ENCODE peak calls at places on chromosome 11, in five cellular contexts. One of them, this sample, is unnamed.

GRCh38 chr11:22449441-22449840 is 111.3 kb downstream of the SLC17A6 start:
- DNase-seq in H1: no peak
- DNase-seq in NT2/D1: no peak
- DNase-seq in HEK293T: no peak
- DNase-seq in HepG2: no peak
- DNase-seq in this sample: no peak

GRCh38 chr11:76885390-76886097 is 24.8 kb downstream of the ACER3 start:
- DNase-seq in H1: no peak
- DNase-seq in HEK293T: no peak
- DNase-seq in NT2/D1: no peak
- DNase-seq in HepG2: no peak
- DNase-seq in this sample: no peak

GRCh38 chr11:68375337-68375736 is 62.9 kb downstream of the LRP5 start:
- DNase-seq in HepG2: no peak
- DNase-seq in HEK293T: no peak
- DNase-seq in NT2/D1: no peak
- DNase-seq in H1: no peak
- DNase-seq in this sample: no peak

GRCh38 chr11:14342906-14343305 is 16.1 kb downstream of the RRAS2 start:
- DNase-seq in NT2/D1: no peak
- DNase-seq in H1: no peak
- DNase-seq in HEK293T: no peak
- DNase-seq in HepG2: no peak
- DNase-seq in this sample: no peak

GRCh38 chr11:14567064-14567651 is 47.0 kb upstream of the PSMA1 start:
- DNase-seq in HepG2: no peak
- DNase-seq in NT2/D1: no peak
- DNase-seq in H1: no peak
- DNase-seq in HEK293T: no peak
- DNase-seq in this sample: no peak

GRCh38 chr11:65780770-65781151 is at the start of gene AP5B1:
- DNase-seq in HEK293T: peak
- DNase-seq in HepG2: peak
- DNase-seq in H1: no peak
- DNase-seq in NT2/D1: no peak
- DNase-seq in this sample: no peak

GRCh38 chr11:100925935-100926334 is 203.7 kb downstream of the PGR start:
- DNase-seq in HepG2: no peak
- DNase-seq in NT2/D1: no peak
- DNase-seq in H1: no peak
- DNase-seq in HEK293T: no peak
- DNase-seq in this sample: peak

GRCh38 chr11:100827934-100828661 is 141.0 kb downstream of the ARHGAP42 start:
- DNase-seq in NT2/D1: peak
- DNase-seq in HepG2: peak
- DNase-seq in H1: no peak
- DNase-seq in HEK293T: peak
- DNase-seq in this sample: peak

GRCh38 chr11:68792400-68792955 is 41.2 kb upstream of the TESMIN start:
- DNase-seq in H1: no peak
- DNase-seq in HepG2: no peak
- DNase-seq in HEK293T: no peak
- DNase-seq in NT2/D1: no peak
- DNase-seq in this sample: no peak

GRCh38 chr11:122440783-122441701 is 214.5 kb upstream of the UBASH3B start:
- DNase-seq in HEK293T: no peak
- DNase-seq in H1: no peak
- DNase-seq in HepG2: no peak
- DNase-seq in NT2/D1: peak
- DNase-seq in this sample: no peak

GRCh38 chr11:68017858-68018729 is 8.0 kb downstream of the ALDH3B1 start:
- DNase-seq in NT2/D1: no peak
- DNase-seq in H1: no peak
- DNase-seq in HepG2: no peak
- DNase-seq in HEK293T: no peak
- DNase-seq in this sample: no peak

GRCh38 chr11:27347949-27348879 is 14.8 kb downstream of the CCDC34 start:
- DNase-seq in NT2/D1: peak
- DNase-seq in H1: no peak
- DNase-seq in HEK293T: peak
- DNase-seq in HepG2: no peak
- DNase-seq in this sample: no peak

GRCh38 chr11:11297578-11297977 is 55.5 kb downstream of the CSNK2A3 start:
- DNase-seq in H1: no peak
- DNase-seq in HepG2: no peak
- DNase-seq in NT2/D1: no peak
- DNase-seq in HEK293T: no peak
- DNase-seq in this sample: no peak

GRCh38 chr11:123143921-123144320 is 51.1 kb downstream of the CLMP start:
- DNase-seq in H1: no peak
- DNase-seq in HEK293T: no peak
- DNase-seq in NT2/D1: no peak
- DNase-seq in HepG2: no peak
- DNase-seq in this sample: no peak

GRCh38 chr11:75425422-75425821 is 7.6 kb downstream of the KLHL35 start:
- DNase-seq in NT2/D1: no peak
- DNase-seq in H1: no peak
- DNase-seq in HepG2: no peak
- DNase-seq in HEK293T: peak
- DNase-seq in this sample: no peak

GRCh38 chr11:35236667-35237003 is 97.7 kb downstream of the CD44 start:
- DNase-seq in HepG2: no peak
- DNase-seq in H1: no peak
- DNase-seq in HEK293T: no peak
- DNase-seq in NT2/D1: no peak
- DNase-seq in this sample: no peak

GRCh38 chr11:13883042-13883441 is 79.5 kb upstream of the SPON1 start:
- DNase-seq in HEK293T: no peak
- DNase-seq in NT2/D1: no peak
- DNase-seq in HepG2: no peak
- DNase-seq in H1: no peak
- DNase-seq in this sample: no peak

GRCh38 chr11:133570376-133570775 is 38.1 kb upstream of the OPCML start:
- DNase-seq in H1: no peak
- DNase-seq in HepG2: no peak
- DNase-seq in HEK293T: no peak
- DNase-seq in NT2/D1: no peak
- DNase-seq in this sample: no peak

GRCh38 chr11:38543311-38543710 is 1945.3 kb upstream of the RAG2 start:
- DNase-seq in HepG2: no peak
- DNase-seq in NT2/D1: no peak
- DNase-seq in H1: no peak
- DNase-seq in HEK293T: no peak
- DNase-seq in this sample: no peak

GRCh38 chr11:117928818-117929567 is at the start of gene TMPRSS13:
- DNase-seq in NT2/D1: no peak
- DNase-seq in HEK293T: no peak
- DNase-seq in HepG2: no peak
- DNase-seq in H1: no peak
- DNase-seq in this sample: no peak

DNA sequence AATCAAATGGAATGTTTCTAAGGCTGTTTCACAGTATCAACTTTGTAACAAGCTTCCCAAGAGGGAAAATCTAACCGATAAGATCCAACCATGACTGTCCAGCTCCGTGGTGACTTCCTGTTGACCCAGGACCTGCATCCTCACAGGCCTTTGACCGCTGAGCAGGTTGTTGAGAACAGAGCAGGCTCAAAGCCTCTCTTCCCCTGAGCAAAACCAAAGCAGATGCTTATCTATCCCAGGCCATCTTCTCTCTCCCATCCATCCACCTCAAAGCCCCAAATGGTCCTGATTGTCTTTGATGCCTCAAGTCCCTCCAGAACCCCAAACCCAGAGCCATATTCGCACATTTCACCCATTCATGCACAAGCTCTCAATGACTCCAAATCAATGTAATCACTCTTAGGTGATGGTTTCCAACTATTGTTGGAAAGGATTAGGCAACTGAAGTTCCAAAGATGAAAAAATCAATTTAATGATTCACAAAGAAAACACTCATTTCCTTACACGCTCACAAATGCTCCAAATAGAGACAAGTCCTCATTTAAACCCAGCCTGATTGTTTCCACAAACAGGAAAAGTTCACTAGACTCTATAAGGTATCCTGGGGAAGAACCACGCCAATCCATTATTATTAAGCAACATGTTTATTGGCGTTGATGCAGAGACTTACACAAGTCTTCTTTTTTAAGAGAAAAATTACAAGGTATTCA is 48.7 kb downstream of the C11orf58 start:
- DNase-seq in HEK293T: no peak
- DNase-seq in H1: no peak
- DNase-seq in HepG2: no peak
- DNase-seq in NT2/D1: no peak
- DNase-seq in this sample: no peak
- TF ChIP-seq SUZ12 in HEK293T: no peak
- TF ChIP-seq SUZ12 in H1: no peak
- TF ChIP-seq SUZ12 in HepG2: no peak
- TF ChIP-seq SUZ12 in NT2/D1: no peak
- TF ChIP-seq SUZ12 in this sample: no peak

GRCh38 chr11:102110761-102111010 is 439 bp downstream of the YAP1 start:
- DNase-seq in NT2/D1: no peak
- DNase-seq in HepG2: no peak
- DNase-seq in HEK293T: peak
- DNase-seq in H1: no peak
- DNase-seq in this sample: no peak
- TF ChIP-seq SUZ12 in NT2/D1: no peak
- TF ChIP-seq SUZ12 in HepG2: no peak
- TF ChIP-seq SUZ12 in HEK293T: no peak
- TF ChIP-seq SUZ12 in H1: no peak
- TF ChIP-seq SUZ12 in this sample: no peak

GRCh38 chr11:62786318-62787004 is 741 bp upstream of the TMEM179B start:
- DNase-seq in HepG2: peak
- DNase-seq in H1: peak
- DNase-seq in NT2/D1: peak
- DNase-seq in HEK293T: peak
- DNase-seq in this sample: no peak
- TF ChIP-seq SUZ12 in HepG2: no peak
- TF ChIP-seq SUZ12 in H1: no peak
- TF ChIP-seq SUZ12 in NT2/D1: no peak
- TF ChIP-seq SUZ12 in HEK293T: no peak
- TF ChIP-seq SUZ12 in this sample: no peak

DNA sequence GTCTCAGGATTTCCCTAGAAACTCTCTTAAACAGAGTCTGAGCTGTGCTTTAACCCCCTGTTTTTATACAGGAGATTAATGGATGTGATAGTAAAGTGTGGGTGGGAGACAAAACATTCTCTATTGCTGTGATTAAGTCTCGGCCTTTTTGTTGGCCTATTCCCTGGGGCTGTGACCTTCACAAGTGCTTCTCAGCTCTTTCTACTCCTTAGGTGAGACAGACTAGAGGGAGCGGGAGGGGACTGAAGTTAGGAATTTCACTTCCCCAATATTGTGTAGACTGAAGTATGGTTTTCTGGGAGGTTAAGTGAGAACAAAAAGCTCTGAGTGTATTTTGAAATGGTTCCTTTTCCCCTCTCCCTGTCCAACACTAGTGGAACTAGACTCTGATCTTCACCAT is 29.8 kb upstream of the OR8B8 start:
- DNase-seq in NT2/D1: no peak
- DNase-seq in H1: no peak
- DNase-seq in HepG2: no peak
- DNase-seq in HEK293T: no peak
- DNase-seq in this sample: no peak
- TF ChIP-seq SUZ12 in NT2/D1: no peak
- TF ChIP-seq SUZ12 in H1: no peak
- TF ChIP-seq SUZ12 in HepG2: no peak
- TF ChIP-seq SUZ12 in HEK293T: no peak
- TF ChIP-seq SUZ12 in this sample: no peak

DNA sequence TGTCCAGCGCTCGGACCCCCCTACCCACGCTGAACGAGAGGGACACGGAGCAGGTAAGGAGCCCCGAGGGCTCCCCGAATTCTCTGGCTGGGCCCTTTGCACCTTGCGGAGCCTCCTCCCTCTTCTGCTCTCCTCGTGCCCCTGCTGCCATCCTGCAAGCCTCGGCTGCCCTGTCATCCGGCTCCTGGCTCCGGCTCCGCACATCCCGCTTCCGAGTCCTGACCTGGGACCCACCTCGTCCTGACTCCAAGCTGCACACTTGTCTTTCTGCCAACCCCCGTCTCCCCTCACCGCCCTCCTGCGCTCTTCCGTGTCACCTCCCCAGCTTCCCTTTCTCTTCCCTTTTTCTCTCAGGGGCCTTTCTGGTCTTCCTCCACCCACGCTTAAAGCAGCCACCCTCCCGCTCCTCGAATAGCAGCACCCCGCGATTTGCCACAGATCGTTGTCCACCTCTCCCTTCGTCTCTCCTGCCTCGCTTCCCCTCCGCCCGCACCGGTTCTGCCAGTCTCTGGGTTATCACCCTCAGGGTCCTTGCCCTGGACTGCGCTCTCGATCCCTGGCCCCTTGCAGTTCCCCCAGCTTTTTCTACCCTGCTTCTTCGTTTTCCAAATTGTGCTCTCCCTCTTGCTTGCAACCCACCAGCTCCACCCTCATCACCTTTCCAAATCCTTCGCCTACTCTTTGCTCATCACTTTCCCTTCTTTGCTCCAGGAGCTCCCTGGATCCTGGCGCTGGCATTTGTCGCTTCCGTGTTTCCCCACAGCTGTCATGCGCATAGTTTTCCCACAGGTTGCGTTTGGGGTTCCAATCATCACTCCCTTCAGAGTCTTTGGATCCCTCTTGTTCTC is 822 bp downstream of the MARK2 start:
- DNase-seq in HepG2: no peak
- DNase-seq in H1: no peak
- DNase-seq in HEK293T: no peak
- DNase-seq in NT2/D1: no peak
- DNase-seq in this sample: no peak
- TF ChIP-seq SUZ12 in HepG2: no peak
- TF ChIP-seq SUZ12 in H1: no peak
- TF ChIP-seq SUZ12 in HEK293T: no peak
- TF ChIP-seq SUZ12 in NT2/D1: no peak
- TF ChIP-seq SUZ12 in this sample: no peak

GRCh38 chr11:93672280-93672679 is 10.8 kb downstream of the CEP295 start:
- DNase-seq in NT2/D1: no peak
- DNase-seq in HepG2: no peak
- DNase-seq in HEK293T: no peak
- DNase-seq in H1: no peak
- DNase-seq in this sample: no peak
- TF ChIP-seq SUZ12 in NT2/D1: no peak
- TF ChIP-seq SUZ12 in HepG2: no peak
- TF ChIP-seq SUZ12 in HEK293T: no peak
- TF ChIP-seq SUZ12 in H1: no peak
- TF ChIP-seq SUZ12 in this sample: no peak

DNA sequence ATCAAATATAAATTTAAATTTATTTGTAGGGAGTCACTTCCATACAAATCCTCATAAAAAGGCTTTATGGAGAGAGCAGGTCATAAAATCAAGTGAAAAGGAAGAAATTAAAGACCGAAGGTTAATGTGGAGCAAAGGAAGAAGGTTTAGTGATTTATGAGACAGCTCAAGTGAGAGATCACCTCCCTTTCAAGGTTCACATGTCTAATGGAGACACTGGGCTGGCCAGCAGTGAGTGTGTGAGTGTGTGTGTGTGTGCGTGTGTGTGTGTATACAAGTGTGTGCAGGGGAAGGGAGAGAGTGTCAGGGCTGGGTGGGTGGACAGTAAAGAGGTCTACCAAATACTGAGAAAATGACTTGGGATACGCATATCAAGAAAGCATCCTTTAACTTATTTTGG is 251.2 kb downstream of the FAT3 start:
- DNase-seq in HEK293T: no peak
- DNase-seq in H1: no peak
- DNase-seq in NT2/D1: no peak
- DNase-seq in HepG2: no peak
- DNase-seq in this sample: no peak
- TF ChIP-seq SUZ12 in HEK293T: no peak
- TF ChIP-seq SUZ12 in H1: no peak
- TF ChIP-seq SUZ12 in NT2/D1: no peak
- TF ChIP-seq SUZ12 in HepG2: no peak
- TF ChIP-seq SUZ12 in this sample: no peak

This sample was measured in GM12878.